ENCODE peak calls at places on chromosomes 2 and 18, in seven cellular contexts. One of them, this sample, is unnamed.

GRCh38 chr2:222861411-222862067 is 703 bp downstream of the ACSL3 start:
- DNase-seq in K562: peak; percentile 18
- DNase-seq in A549: no peak
- DNase-seq in tibial nerve: no peak
- DNase-seq in testis: peak; percentile 42
- DNase-seq in GM12878: no peak
- DNase-seq in breast epithelium: no peak
- DNase-seq in this sample: no peak

GRCh38 chr2:194539436-194539835 is 1117.6 kb upstream of the SLC39A10 start:
- DNase-seq in A549: no peak
- DNase-seq in breast epithelium: no peak
- DNase-seq in K562: no peak
- DNase-seq in tibial nerve: no peak
- DNase-seq in GM12878: no peak
- DNase-seq in testis: no peak
- DNase-seq in this sample: no peak

GRCh38 chr2:3434005-3434404 is 54.5 kb downstream of the TRAPPC12 start:
- DNase-seq in testis: no peak
- DNase-seq in K562: no peak
- DNase-seq in A549: no peak
- DNase-seq in tibial nerve: no peak
- DNase-seq in GM12878: no peak
- DNase-seq in breast epithelium: no peak
- DNase-seq in this sample: peak; percentile 10

GRCh38 chr2:159285929-159286708 is at the start of gene WDSUB1:
- DNase-seq in breast epithelium: peak; percentile 69
- DNase-seq in testis: peak; percentile 79
- DNase-seq in GM12878: no peak
- DNase-seq in tibial nerve: peak; percentile 32
- DNase-seq in A549: no peak
- DNase-seq in K562: peak; percentile 55
- DNase-seq in this sample: no peak

GRCh38 chr2:189171956-189172609 is 7.5 kb downstream of the COL5A2 start:
- DNase-seq in K562: no peak
- DNase-seq in testis: no peak
- DNase-seq in breast epithelium: no peak
- DNase-seq in tibial nerve: no peak
- DNase-seq in GM12878: no peak
- DNase-seq in A549: no peak
- DNase-seq in this sample: no peak

GRCh38 chr18:74963820-74964446 is 245.0 kb downstream of the PTGR3 start:
- DNase-seq in GM12878: no peak
- DNase-seq in tibial nerve: no peak
- DNase-seq in K562: peak; percentile 13
- DNase-seq in testis: peak; percentile 63
- DNase-seq in A549: no peak
- DNase-seq in breast epithelium: no peak
- DNase-seq in this sample: no peak

GRCh38 chr18:3447035-3447894 is 2.7 kb upstream of the TGIF1 start:
- DNase-seq in GM12878: no peak
- DNase-seq in breast epithelium: peak; percentile 54
- DNase-seq in testis: peak; percentile 70
- DNase-seq in tibial nerve: peak; percentile 26
- DNase-seq in A549: no peak
- DNase-seq in K562: peak; percentile 55
- DNase-seq in this sample: no peak

GRCh38 chr2:39631715-39632114 is 34.0 kb upstream of the TMEM178A start:
- DNase-seq in tibial nerve: no peak
- DNase-seq in breast epithelium: no peak
- DNase-seq in K562: peak; percentile 37
- DNase-seq in GM12878: no peak
- DNase-seq in A549: no peak
- DNase-seq in testis: no peak
- DNase-seq in this sample: no peak

DNA sequence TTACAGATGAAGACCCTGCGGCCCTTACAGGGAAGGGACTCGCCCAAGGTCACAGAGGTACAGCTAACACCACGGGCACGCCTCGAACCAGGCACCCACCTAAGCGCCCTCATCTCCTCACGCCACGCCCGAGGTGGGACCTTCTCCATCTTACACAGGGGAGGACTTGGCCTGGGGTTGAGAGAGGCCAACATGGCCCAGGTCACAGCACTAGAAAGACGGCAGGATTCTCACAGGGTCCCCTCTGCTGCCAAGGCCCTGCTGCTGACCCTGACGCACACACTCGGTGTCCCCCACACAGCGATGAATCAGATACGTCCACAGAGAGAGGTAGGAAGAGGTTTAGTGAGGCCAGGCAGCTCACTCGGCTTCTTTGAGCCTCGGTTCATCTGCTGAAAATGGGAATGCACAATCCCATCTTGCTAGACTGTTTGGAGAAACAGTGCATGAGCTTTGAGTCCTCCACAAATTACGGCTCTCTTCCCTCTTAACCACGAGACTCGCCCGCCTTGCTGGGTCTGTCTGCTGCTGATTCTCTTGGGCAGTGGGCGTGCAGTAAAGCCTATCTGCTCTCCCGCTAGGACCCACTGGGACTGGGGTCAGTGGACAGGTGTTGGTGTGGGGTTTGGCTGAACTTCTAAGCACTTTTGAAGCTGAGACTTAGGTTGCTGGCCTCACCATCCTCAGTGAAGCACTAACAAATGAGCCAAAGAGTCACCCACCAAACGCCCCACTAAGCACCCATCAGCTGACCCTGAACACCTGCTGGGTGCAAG is 79.2 kb downstream of the SMAD7 start:
- DNase-seq in tibial nerve: no peak
- DNase-seq in testis: no peak
- DNase-seq in breast epithelium: no peak
- DNase-seq in GM12878: no peak
- DNase-seq in A549: no peak
- DNase-seq in K562: no peak
- DNase-seq in this sample: no peak
- TF ChIP-seq POLR2A in tibial nerve: no peak
- TF ChIP-seq POLR2A in testis: no peak
- TF ChIP-seq POLR2A in breast epithelium: no peak
- TF ChIP-seq POLR2A in GM12878: no peak
- TF ChIP-seq POLR2A in A549: no peak
- TF ChIP-seq POLR2A in K562: no peak
- TF ChIP-seq POLR2A in this sample: no peak

DNA sequence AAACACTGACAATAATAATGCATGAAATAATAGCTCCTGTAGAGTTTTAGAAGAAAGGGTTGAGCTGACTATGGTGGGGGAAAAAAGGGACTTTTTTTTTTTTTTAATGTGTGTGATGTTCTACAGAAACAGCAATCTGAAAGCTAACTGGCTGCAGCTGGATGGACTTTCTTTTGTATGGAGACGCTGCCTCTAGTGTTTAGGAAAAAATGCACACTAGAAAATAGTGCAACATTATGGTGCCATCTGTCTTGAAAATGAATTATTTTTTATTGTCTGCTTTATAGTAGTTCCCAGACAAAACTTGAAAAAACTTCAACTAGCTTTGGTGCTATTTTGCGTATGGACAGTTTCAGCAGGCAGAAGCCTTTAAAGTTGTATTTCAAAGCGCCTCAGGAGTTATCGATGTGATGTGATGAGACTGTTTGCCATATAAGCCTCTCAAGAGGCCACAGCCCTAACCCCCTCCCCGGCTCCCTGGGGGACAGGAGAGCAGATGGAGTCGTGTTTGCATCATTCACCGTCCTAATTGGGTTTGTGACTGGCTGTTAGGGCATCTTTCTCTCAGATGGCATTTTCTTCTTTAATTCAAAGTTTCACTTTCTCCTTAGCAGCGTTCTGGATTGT is 86.9 kb downstream of the LTBP1 start:
- DNase-seq in A549: no peak
- DNase-seq in GM12878: no peak
- DNase-seq in breast epithelium: no peak
- DNase-seq in K562: no peak
- DNase-seq in testis: no peak
- DNase-seq in tibial nerve: no peak
- DNase-seq in this sample: no peak
- TF ChIP-seq CTCF in A549: peak; percentile 86
- TF ChIP-seq CTCF in GM12878: peak; percentile 32
- TF ChIP-seq CTCF in breast epithelium: peak; percentile 32
- TF ChIP-seq CTCF in K562: peak; percentile 97
- TF ChIP-seq CTCF in testis: peak; percentile 51
- TF ChIP-seq CTCF in tibial nerve: peak; percentile 36
- TF ChIP-seq CTCF in this sample: peak; percentile 59

GRCh38 chr2:28944535-28944934 is 36.6 kb upstream of the TOGARAM2 start:
- DNase-seq in tibial nerve: no peak
- DNase-seq in testis: no peak
- DNase-seq in K562: no peak
- DNase-seq in GM12878: no peak
- DNase-seq in breast epithelium: no peak
- DNase-seq in A549: no peak
- DNase-seq in this sample: no peak

GRCh38 chr2:28949190-28949589 is 31.9 kb upstream of the TOGARAM2 start:
- DNase-seq in tibial nerve: no peak
- DNase-seq in testis: no peak
- DNase-seq in K562: no peak
- DNase-seq in A549: no peak
- DNase-seq in breast epithelium: no peak
- DNase-seq in GM12878: no peak
- DNase-seq in this sample: no peak

GRCh38 chr2:28950941-28951630 is 30.0 kb upstream of the TOGARAM2 start:
- DNase-seq in tibial nerve: no peak
- DNase-seq in breast epithelium: no peak
- DNase-seq in A549: no peak
- DNase-seq in GM12878: no peak
- DNase-seq in testis: no peak
- DNase-seq in K562: no peak
- DNase-seq in this sample: no peak

GRCh38 chr2:28949617-28950305 is 31.3 kb upstream of the TOGARAM2 start:
- DNase-seq in K562: no peak
- DNase-seq in GM12878: no peak
- DNase-seq in breast epithelium: no peak
- DNase-seq in tibial nerve: no peak
- DNase-seq in testis: no peak
- DNase-seq in A549: no peak
- DNase-seq in this sample: no peak

DNA sequence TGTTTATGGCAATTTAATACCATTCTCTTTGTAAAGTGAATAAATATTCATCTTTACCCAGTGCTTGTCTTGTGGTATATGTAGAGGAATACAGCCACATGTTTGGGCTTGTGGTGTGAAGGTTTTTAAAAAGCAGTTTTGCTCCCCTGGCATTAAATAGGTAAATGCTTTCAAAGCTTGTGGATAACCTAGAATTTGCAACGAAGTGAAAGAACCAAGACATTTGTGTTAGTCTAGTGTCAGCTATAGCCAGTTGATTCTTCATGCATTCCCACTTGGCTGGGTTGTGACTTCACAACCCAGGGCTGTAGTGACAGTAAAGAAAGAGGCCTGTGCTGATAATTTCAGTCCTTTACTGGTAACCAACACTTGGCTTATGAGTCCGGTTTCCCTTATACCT is 32.9 kb upstream of the TOGARAM2 start:
- DNase-seq in A549: no peak
- DNase-seq in K562: no peak
- DNase-seq in breast epithelium: no peak
- DNase-seq in GM12878: no peak
- DNase-seq in tibial nerve: no peak
- DNase-seq in testis: no peak
- DNase-seq in this sample: no peak
- TF ChIP-seq POLR2A in A549: no peak
- TF ChIP-seq POLR2A in K562: peak; percentile 49
- TF ChIP-seq POLR2A in breast epithelium: no peak
- TF ChIP-seq POLR2A in GM12878: no peak
- TF ChIP-seq POLR2A in tibial nerve: no peak
- TF ChIP-seq POLR2A in testis: no peak
- TF ChIP-seq POLR2A in this sample: no peak

GRCh38 chr2:230068658-230069080 is at the start of gene SLC16A14:
- DNase-seq in breast epithelium: no peak
- DNase-seq in testis: peak; percentile 54
- DNase-seq in GM12878: peak; percentile 7
- DNase-seq in K562: no peak
- DNase-seq in tibial nerve: no peak
- DNase-seq in A549: peak; percentile 7
- DNase-seq in this sample: no peak
- TF ChIP-seq CTCF in breast epithelium: peak; percentile 13
- TF ChIP-seq CTCF in testis: peak; percentile 18
- TF ChIP-seq CTCF in GM12878: peak; percentile 46
- TF ChIP-seq CTCF in K562: no peak
- TF ChIP-seq CTCF in tibial nerve: peak; percentile 23
- TF ChIP-seq CTCF in A549: no peak
- TF ChIP-seq CTCF in this sample: no peak

DNA sequence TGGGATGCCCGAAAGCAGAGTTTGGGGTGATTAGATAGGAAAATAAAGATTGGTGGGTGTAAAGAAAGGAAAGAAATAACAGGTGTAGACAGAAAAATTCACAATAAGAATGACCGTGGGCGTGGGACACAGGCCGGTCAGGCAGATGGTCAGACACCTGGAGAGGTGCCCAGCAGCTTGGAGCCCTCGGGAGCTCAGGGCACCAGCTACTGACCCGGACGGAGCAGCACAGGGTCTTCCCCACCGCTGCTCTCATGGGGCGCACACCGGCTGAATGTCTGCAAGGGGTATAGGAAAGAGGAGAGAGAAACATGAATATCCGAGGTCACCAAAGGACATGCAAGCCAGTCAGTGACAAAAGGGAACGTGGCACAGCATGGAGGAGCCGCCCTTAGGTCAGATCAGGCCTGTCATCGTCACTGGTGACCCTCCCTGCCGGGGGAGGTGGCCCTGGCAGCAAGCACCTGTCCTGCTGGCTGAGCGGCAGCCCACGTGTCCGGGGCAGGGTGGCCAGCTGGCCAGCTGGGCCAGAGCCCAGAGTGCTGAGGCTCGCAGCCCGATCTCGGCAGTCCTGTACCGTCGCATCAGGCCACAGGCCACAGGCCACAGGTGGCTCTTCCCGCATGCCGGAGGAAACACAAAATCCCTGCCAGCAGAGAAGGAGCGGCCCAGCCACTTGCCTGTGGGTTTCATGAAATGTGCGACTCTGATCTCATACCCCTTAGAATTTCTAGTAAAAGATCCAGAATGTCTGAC is 112.0 kb upstream of the NDUFV2 start:
- DNase-seq in K562: no peak
- DNase-seq in A549: no peak
- DNase-seq in tibial nerve: no peak
- DNase-seq in GM12878: no peak
- DNase-seq in testis: peak; percentile 62
- DNase-seq in breast epithelium: peak; percentile 69
- DNase-seq in this sample: no peak
- TF ChIP-seq POLR2A in K562: no peak
- TF ChIP-seq POLR2A in A549: no peak
- TF ChIP-seq POLR2A in tibial nerve: no peak
- TF ChIP-seq POLR2A in GM12878: no peak
- TF ChIP-seq POLR2A in testis: no peak
- TF ChIP-seq POLR2A in breast epithelium: no peak
- TF ChIP-seq POLR2A in this sample: no peak

GRCh38 chr18:7664024-7664312 is 96.9 kb downstream of the PTPRM start:
- DNase-seq in K562: no peak
- DNase-seq in tibial nerve: no peak
- DNase-seq in GM12878: no peak
- DNase-seq in breast epithelium: no peak
- DNase-seq in testis: no peak
- DNase-seq in A549: no peak
- DNase-seq in this sample: no peak
- TF ChIP-seq CTCF in K562: no peak
- TF ChIP-seq CTCF in tibial nerve: no peak
- TF ChIP-seq CTCF in GM12878: no peak
- TF ChIP-seq CTCF in breast epithelium: no peak
- TF ChIP-seq CTCF in testis: no peak
- TF ChIP-seq CTCF in A549: no peak
- TF ChIP-seq CTCF in this sample: no peak

This sample was measured in vagina.